ENCODE peak calls at places on chromosomes 4 and X, in nine cellular contexts. G, J, R, E, K, V, Q, S and P are unnamed samples.
A peak's percentile ranks its signal among the peaks of the same experiment; 100 is the strongest.

GRCh38 chr4:182189107-182189878 is 53.9 kb upstream of the TENM3 start:
- DNase-seq in G (no peak), J (no peak), R (no peak), E (no peak), K (peak; percentile 78), V (no peak), Q (no peak), S (peak; percentile 100), P (no peak)

GRCh38 chr4:65661469-65661868 is 8.8 kb downstream of the EPHA5 start:
- DNase-seq in G (no peak), J (no peak), R (no peak), E (no peak), K (no peak), V (no peak), Q (no peak), S (no peak), P (no peak)

GRCh38 chr4:48388504-48389154 is 47.3 kb downstream of the SLAIN2 start:
- DNase-seq in G (no peak), J (no peak), R (no peak), E (no peak), K (no peak), V (no peak), Q (no peak), S (peak; percentile 73), P (no peak)

GRCh38 chrX:132631579-132632232 is 142.9 kb upstream of the MBNL3 start:
- DNase-seq in G (peak; percentile 16), J (peak; percentile 13), R (no peak), E (no peak), K (peak; percentile 28), V (no peak), Q (no peak), S (peak; percentile 51), P (no peak)

GRCh38 chr4:2930135-2930805 is 32.9 kb downstream of the NOP14 start:
- DNase-seq in G (peak; percentile 42), J (no peak), R (no peak), E (no peak), K (no peak), V (no peak), Q (no peak), S (no peak), P (peak; percentile 12)

GRCh38 chr4:164239976-164240375 is 514.0 kb upstream of the SMIM31 start:
- DNase-seq in G (no peak), J (no peak), R (no peak), E (no peak), K (no peak), V (no peak), Q (no peak), S (no peak), P (no peak)

GRCh38 chrX:16239211-16239610 is 71.9 kb downstream of the MAGEB17 start:
- DNase-seq in G (no peak), J (peak; percentile 2), R (no peak), E (no peak), K (no peak), V (no peak), Q (no peak), S (peak; percentile 76), P (no peak)

GRCh38 chrX:13829995-13830394 is 13.1 kb upstream of the GPM6B start:
- DNase-seq in G (no peak), J (no peak), R (no peak), E (no peak), K (no peak), V (no peak), Q (no peak), S (no peak), P (no peak)

GRCh38 chr4:32985256-32985655 is 2265.1 kb downstream of the PCDH7 start:
- DNase-seq in G (no peak), J (no peak), R (no peak), E (no peak), K (no peak), V (no peak), Q (no peak), S (peak; percentile 54), P (no peak)

GRCh38 chr4:125735107-125735506 is 420.4 kb downstream of the FAT4 start:
- DNase-seq in G (peak; percentile 7), J (peak; percentile 31), R (no peak), E (no peak), K (no peak), V (no peak), Q (no peak), S (peak; percentile 79), P (peak; percentile 23)

GRCh38 chr4:130125468-130125867 is 1029.5 kb downstream of the C4orf33 start:
- DNase-seq in G (no peak), J (no peak), R (no peak), E (no peak), K (no peak), V (no peak), Q (no peak), S (peak; percentile 27), P (no peak)

GRCh38 chr4:52234539-52235174 is 183.6 kb downstream of the SPATA18 start:
- DNase-seq in G (peak; percentile 34), J (peak; percentile 8), R (no peak), E (peak; percentile 62), K (peak; percentile 6), V (no peak), Q (no peak), S (peak; percentile 69), P (no peak)

GRCh38 chrX:17374619-17375360 is at the start of gene NHS:
- DNase-seq in G (peak; percentile 67), J (peak; percentile 68), R (no peak), E (peak; percentile 78), K (peak; percentile 12), V (no peak), Q (peak; percentile 75), S (peak; percentile 62), P (peak; percentile 76)
- TF ChIP-seq CTCF in G (peak; percentile 35), J (peak; percentile 56), R (no peak), E (peak; percentile 33), K (no peak), V (no peak), Q (peak; percentile 42), S (peak; percentile 20), P (peak; percentile 37)

DNA sequence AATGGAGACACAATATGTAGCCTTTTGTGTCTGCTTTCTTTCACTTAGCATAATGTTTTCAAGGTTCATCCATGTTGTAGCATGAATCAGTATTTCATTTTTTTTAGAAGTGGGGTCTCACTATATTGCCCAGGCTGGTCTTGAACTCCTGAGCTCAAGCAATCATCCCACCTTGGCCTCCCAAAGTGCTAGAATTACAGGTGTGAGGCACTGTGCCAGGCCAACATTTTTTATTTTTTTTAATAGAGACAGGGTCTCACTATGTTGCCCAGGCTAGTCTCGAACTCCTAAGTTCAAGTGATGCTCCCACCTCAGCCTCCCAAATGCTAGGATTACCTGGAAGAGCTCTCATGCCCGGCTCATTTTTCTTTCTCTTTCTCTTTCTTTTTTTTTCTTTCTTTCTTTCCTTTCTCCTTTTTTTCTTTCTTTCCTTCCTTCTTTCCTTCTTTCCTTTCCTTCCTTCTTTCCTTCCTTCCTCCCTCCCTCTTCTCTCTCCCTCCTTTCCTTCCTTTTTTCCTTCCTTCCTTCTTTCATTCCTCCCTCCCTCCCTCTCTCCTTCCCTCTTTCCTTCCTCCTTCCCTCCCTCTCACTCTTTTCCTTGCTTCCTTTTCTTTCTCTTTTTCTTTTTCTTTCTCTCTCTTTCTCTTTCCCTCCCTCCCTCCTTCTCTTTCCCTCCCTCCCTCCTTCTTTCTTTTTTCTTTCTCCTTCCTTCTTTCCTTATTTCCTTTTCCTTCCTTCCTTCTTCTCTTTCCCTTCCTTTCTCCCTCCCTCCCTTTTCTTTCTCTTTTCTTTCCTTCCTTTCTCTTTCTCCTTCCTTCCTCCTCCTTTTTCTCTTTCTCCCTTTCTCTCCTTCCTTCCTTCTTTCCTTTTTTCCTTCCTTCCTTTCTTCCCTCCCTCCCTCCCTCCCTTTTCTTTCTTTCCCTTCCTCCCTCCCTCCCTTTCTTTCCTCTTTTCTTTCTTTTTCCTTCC is 10.1 kb upstream of the RPL39 start:
- DNase-seq in G (no peak), J (no peak), R (no peak), E (no peak), K (no peak), V (no peak), Q (no peak), S (no peak), P (no peak)
- TF ChIP-seq CTCF in G (no peak), J (no peak), R (no peak), E (no peak), K (no peak), V (no peak), Q (no peak), S (no peak), P (no peak)

DNA sequence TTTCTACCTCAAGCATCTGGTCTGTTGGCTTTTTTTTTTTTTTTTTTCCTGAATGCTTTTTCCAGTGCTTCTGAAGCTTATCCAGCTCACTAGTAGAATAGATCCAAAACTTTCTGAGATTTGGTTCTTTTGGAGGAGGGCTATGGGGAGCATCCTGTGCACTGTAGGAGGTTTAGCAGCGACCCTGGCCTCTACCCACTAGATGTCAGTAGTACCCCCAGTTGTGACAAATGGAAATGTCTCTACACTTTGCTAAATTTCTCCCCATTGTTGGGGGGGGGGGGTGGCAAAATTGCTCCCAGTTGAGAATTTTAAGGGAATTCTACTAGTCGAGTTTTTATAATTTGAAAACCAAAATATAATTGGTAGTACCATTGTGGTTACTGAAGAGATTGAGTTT is 23.0 kb upstream of the PPA2 start:
- DNase-seq in G (peak; percentile 24), J (no peak), R (no peak), E (no peak), K (peak; percentile 6), V (no peak), Q (no peak), S (no peak), P (no peak)
- TF ChIP-seq CTCF in G (peak; percentile 57), J (no peak), R (no peak), E (no peak), K (no peak), V (no peak), Q (no peak), S (no peak), P (no peak)

GRCh38 chrX:69614896-69615295 is 1.0 kb upstream of the EDA start:
- DNase-seq in G (no peak), J (no peak), R (no peak), E (no peak), K (no peak), V (no peak), Q (no peak), S (peak; percentile 49), P (no peak)

GRCh38 chrX:69615779-69616519 is at the start of gene EDA:
- DNase-seq in G (peak; percentile 89), J (peak; percentile 49), R (peak; percentile 44), E (peak; percentile 86), K (peak; percentile 73), V (peak; percentile 41), Q (peak; percentile 87), S (peak; percentile 70), P (peak; percentile 90)

GRCh38 chrX:69616520-69617203 is 749 bp downstream of the EDA start:
- DNase-seq in G (peak; percentile 0), J (no peak), R (no peak), E (peak; percentile 48), K (no peak), V (no peak), Q (peak; percentile 18), S (no peak), P (peak; percentile 43)

GRCh38 chrX:69615323-69615722 is 590 bp upstream of the EDA start:
- DNase-seq in G (no peak), J (no peak), R (no peak), E (peak; percentile 13), K (no peak), V (no peak), Q (no peak), S (no peak), P (no peak)

DNA sequence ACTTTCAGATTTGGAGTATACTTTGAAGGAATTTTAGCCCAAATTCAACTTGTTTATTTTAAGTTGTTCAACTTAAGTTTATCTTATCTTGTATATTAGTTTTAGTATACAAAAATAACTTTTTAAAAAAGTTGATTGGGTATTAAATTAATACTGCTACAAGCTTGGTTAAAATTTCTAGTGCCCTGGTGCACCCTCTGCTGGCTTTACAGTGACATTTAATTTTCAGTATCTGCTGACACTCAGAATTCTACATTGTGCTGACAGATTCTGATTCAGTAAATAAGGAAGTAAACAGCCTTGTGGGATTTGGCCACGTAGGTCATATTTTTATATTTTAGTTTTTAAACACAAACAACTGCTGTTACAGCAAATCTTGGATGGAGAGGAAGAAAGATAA is 2.9 kb downstream of the EDA start:
- DNase-seq in G (peak; percentile 13), J (no peak), R (no peak), E (peak; percentile 16), K (peak; percentile 3), V (no peak), Q (peak; percentile 11), S (peak; percentile 31), P (no peak)
- TF ChIP-seq CTCF in G (peak; percentile 38), J (peak; percentile 51), R (peak; percentile 17), E (no peak), K (no peak), V (no peak), Q (peak; percentile 45), S (peak; percentile 42), P (peak; percentile 40)